ENCODE peak calls at places on chromosome 22, in four cellular contexts. V is K562, S is NT2/D1, K is astrocyte. A is an unnamed sample. For H3K36me3, the result is how much of the 10 kb centered on the place peaks cover.

GRCh38 chr22:48827228-48827810 is 1000.4 kb downstream of the BRD1 start:
- DNase-seq in V (no peak), S (no peak), K (peak), A (no peak)

GRCh38 chr22:32920032-32920628 is 118.6 kb downstream of the TIMP3 start:
- DNase-seq in V (no peak), S (no peak), K (peak), A (no peak)

GRCh38 chr22:33028191-33028700 is 29.9 kb downstream of the SYN3 start:
- DNase-seq in V (no peak), S (no peak), K (no peak), A (no peak)

GRCh38 chr22:30274061-30274812 is 7.6 kb upstream of the OSM start:
- DNase-seq in V (no peak), S (no peak), K (no peak), A (no peak)

GRCh38 chr22:43297246-43298061 is 45.7 kb downstream of the SCUBE1 start:
- DNase-seq in V (no peak), S (no peak), K (no peak), A (no peak)

GRCh38 chr22:20867179-20868099 is 8.6 kb downstream of the SNAP29 start:
- DNase-seq in V (peak), S (no peak), K (no peak), A (no peak)

GRCh38 chr22:20400606-20401375 is 6.8 kb downstream of the ZNF74 start:
- DNase-seq in V (peak), S (no peak), K (no peak), A (no peak)

GRCh38 chr22:27008454-27008853 is 351.1 kb downstream of the MIAT start:
- DNase-seq in V (no peak), S (no peak), K (no peak), A (no peak)

GRCh38 chr22:36808611-36809344 is 8.1 kb downstream of the PVALB start:
- DNase-seq in V (no peak), S (no peak), K (no peak), A (no peak)

GRCh38 chr22:45503071-45503815 is 560 bp downstream of the FBLN1 start:
- DNase-seq in V (no peak), S (no peak), K (no peak), A (peak)

GRCh38 chr22:22943521-22944267 is 56.1 kb downstream of the IGLL5 start:
- DNase-seq in V (peak), S (no peak), K (no peak), A (no peak)

GRCh38 chr22:42275176-42275575 is 4.7 kb upstream of the TCF20 start:
- DNase-seq in V (no peak), S (no peak), K (no peak), A (no peak)

GRCh38 chr22:19226428-19226827 is 47.9 kb upstream of the SLC25A1 start:
- DNase-seq in V (no peak), S (no peak), K (no peak), A (no peak)

GRCh38 chr22:22171357-22172218 is 73.0 kb upstream of the VPREB1 start:
- DNase-seq in V (peak), S (no peak), K (no peak), A (peak)

GRCh38 chr22:41367680-41368542 is 13.8 kb upstream of the TEF start:
- DNase-seq in V (no peak), S (no peak), K (peak), A (peak)

GRCh38 chr22:20040801-20041200 is 19.9 kb downstream of the TANGO2 start:
- DNase-seq in V (no peak), S (no peak), K (no peak), A (no peak)

GRCh38 chr22:27084130-27084529 is 426.7 kb downstream of the MIAT start:
- DNase-seq in V (no peak), S (no peak), K (no peak), A (no peak)

GRCh38 chr22:21761086-21761485 is 25.5 kb upstream of the YPEL1 start:
- DNase-seq in V (no peak), S (no peak), K (peak), A (no peak)

GRCh38 chr22:25062378-25063095 is 110.0 kb downstream of the KIAA1671 start:
- DNase-seq in V (no peak), S (no peak), K (no peak), A (no peak)

GRCh38 chr22:25061605-25062377 is 109.3 kb downstream of the KIAA1671 start:
- DNase-seq in V (no peak), S (no peak), K (no peak), A (no peak)

GRCh38 chr22:25060522-25061071 is 108.1 kb downstream of the KIAA1671 start:
- DNase-seq in V (peak), S (no peak), K (no peak), A (no peak)

GRCh38 chr22:25059438-25059837 is 106.9 kb downstream of the KIAA1671 start:
- DNase-seq in V (no peak), S (no peak), K (no peak), A (no peak)

GRCh38 chr22:25061134-25061533 is 108.6 kb downstream of the KIAA1671 start:
- DNase-seq in V (no peak), S (no peak), K (no peak), A (no peak)
- H3K9ac ChIP-seq in V (no peak), S (no peak), K (no peak), A (no peak)

DNA sequence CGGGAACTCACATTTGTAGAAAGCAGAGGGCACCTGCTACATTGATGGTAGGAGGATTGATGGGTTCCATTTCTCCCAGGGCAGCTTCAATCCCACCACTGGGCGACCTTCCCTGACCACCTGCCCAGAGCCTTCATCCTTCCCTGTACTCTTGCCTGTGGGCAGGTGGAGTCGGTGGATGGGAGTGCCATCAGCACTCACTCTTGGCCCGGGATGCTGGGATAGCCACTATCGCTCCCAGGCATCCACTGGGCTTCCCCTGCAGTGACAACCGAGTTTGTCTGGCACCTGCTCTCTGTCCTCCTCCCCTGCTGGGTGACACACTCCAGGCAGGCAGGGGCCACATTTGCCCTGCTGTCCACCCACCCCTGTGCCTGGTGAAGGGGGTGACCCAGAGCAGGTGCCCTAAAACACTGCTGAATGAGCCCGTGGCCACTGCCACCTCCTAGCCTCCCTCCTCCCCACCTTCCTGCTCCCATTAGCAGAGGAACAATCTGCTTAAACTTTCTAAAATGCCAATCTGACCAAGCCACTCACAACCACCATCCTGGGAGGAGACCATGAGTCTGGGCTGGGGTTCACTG is 604.7 kb downstream of the TBC1D22A start:
- DNase-seq in V (no peak), S (no peak), K (no peak), A (no peak)
- H3K36me3 ChIP-seq in V (under half), S (under half), K (under half), A (under half)

GRCh38 chr22:39439170-39439569 is 17.6 kb upstream of the MGAT3 start:
- DNase-seq in V (no peak), S (no peak), K (peak), A (no peak)
- H3K9ac ChIP-seq in V (no peak), S (no peak), K (no peak), A (no peak)

GRCh38 chr22:25357606-25358420 is 138.4 kb downstream of the CRYBB2 start:
- DNase-seq in V (no peak), S (no peak), K (no peak), A (no peak)

GRCh38 chr22:25360411-25360810 is 141.0 kb downstream of the CRYBB2 start:
- DNase-seq in V (no peak), S (no peak), K (no peak), A (no peak)

GRCh38 chr22:25360891-25361645 is 141.6 kb downstream of the CRYBB2 start:
- DNase-seq in V (no peak), S (no peak), K (no peak), A (no peak)

GRCh38 chr22:25358421-25359170 is 139.2 kb downstream of the CRYBB2 start:
- DNase-seq in V (no peak), S (no peak), K (no peak), A (no peak)

DNA sequence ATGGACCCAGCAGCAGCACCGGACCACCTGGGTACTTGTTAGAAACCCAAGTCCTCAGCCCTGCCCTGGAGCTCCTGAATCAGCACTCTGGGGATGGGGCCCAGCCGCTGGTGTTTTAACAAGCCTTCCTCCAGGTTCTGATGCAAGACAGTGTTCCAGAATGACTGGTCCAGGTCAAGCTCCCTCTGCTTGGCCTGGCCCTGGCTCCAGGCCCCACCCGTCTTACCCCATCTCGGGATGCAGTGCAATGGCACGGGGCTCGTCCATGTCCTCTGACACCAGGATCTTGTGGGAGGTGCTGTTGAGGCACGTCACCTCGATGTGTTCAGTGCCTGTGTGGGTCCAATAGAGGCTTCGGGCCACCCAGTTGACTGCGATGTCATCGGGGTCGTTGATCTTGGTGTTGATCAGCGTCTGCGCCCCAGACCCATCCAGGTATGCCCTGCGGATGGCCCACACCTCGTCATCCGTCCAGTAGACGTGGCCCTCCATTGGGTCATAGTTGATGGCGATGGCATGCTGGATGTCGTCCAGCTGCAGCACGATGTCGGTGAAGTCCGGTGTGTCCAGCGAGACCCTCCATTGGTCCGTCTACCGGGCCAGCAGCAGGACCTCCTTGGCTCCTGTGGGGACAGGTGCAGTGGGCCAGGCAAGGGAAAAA is 140.3 kb downstream of the CRYBB2 start:
- DNase-seq in V (no peak), S (no peak), K (no peak), A (no peak)
- H3K36me3 ChIP-seq in V (under half), S (under half), K (under half), A (under half)